ENCODE peak calls at places on chromosome 18, in five cellular contexts. E is CD8-positive, alpha-beta memory T cell; G is effector memory CD4-positive, alpha-beta T cell; Q is breast epithelium; J is right lobe of liver. Y is an unnamed sample.

GRCh38 chr18:22110482-22110924 is 58.9 kb upstream of the GATA6 start:
- DNase-seq in Q (no peak), E (no peak), J (no peak), G (no peak), Y (no peak)

GRCh38 chr18:41226186-41226585 is 728.8 kb upstream of the PIK3C3 start:
- DNase-seq in J (no peak), G (no peak), E (no peak), Q (no peak), Y (no peak)

GRCh38 chr18:11808001-11808855 is 43.0 kb upstream of the CHMP1B start:
- DNase-seq in E (no peak), G (no peak), J (no peak), Q (no peak), Y (no peak)

GRCh38 chr18:73879771-73880170 is 267.9 kb downstream of the FBXO15 start:
- DNase-seq in J (no peak), Q (no peak), G (no peak), E (no peak), Y (no peak)

GRCh38 chr18:48994044-48994651 is 43.4 kb upstream of the SMAD7 start:
- DNase-seq in J (no peak), E (no peak), Q (no peak), G (no peak), Y (no peak)

GRCh38 chr18:49177812-49178211 is 227.0 kb upstream of the SMAD7 start:
- DNase-seq in J (no peak), E (no peak), G (no peak), Q (no peak), Y (peak; percentile 12)

GRCh38 chr18:46398005-46398404 is 259.0 kb downstream of the LOXHD1 start:
- DNase-seq in J (no peak), Q (no peak), E (no peak), G (no peak), Y (no peak)

GRCh38 chr18:48124857-48125626 is 194.6 kb upstream of the SMAD2 start:
- DNase-seq in J (no peak), G (no peak), E (no peak), Q (no peak), Y (no peak)

GRCh38 chr18:7760967-7761946 is 194.1 kb downstream of the PTPRM start:
- DNase-seq in G (no peak), Q (no peak), J (no peak), E (no peak), Y (no peak)

GRCh38 chr18:596288-596881 is 403 bp upstream of the CLUL1 start:
- DNase-seq in G (no peak), J (peak; percentile 67), E (no peak), Q (peak; percentile 22), Y (peak; percentile 25)

GRCh38 chr18:2002178-2002577 is 569.1 kb downstream of the METTL4 start:
- DNase-seq in G (no peak), J (no peak), Q (no peak), E (no peak), Y (no peak)

GRCh38 chr18:74196220-74197119 is 48.1 kb downstream of the TIMM21 start:
- DNase-seq in E (peak; percentile 74), J (no peak), G (peak; percentile 10), Q (peak; percentile 33), Y (peak; percentile 56)

GRCh38 chr18:1559563-1559962 is 654.9 kb downstream of the ADCYAP1 start:
- DNase-seq in G (no peak), J (no peak), Q (no peak), E (no peak), Y (peak; percentile 22)

GRCh38 chr18:45324489-45325111 is 290.7 kb upstream of the SLC14A2 start:
- DNase-seq in G (no peak), Q (peak; percentile 31), J (peak; percentile 68), E (no peak), Y (no peak)

GRCh38 chr18:80033181-80034067 is 810 bp upstream of the RBFA start:
- DNase-seq in E (peak; percentile 87), Q (peak; percentile 40), G (peak; percentile 71), J (no peak), Y (no peak)

GRCh38 chr18:61569176-61569892 is 236.1 kb downstream of the CDH20 start:
- DNase-seq in J (no peak), E (no peak), G (no peak), Q (no peak), Y (no peak)

GRCh38 chr18:6928359-6928758 is 189.2 kb downstream of the LAMA1 start:
- DNase-seq in J (no peak), E (no peak), G (no peak), Q (no peak), Y (no peak)

GRCh38 chr18:52341617-52342381 is 1.8 kb downstream of the DCC start:
- DNase-seq in G (no peak), J (no peak), E (no peak), Q (no peak), Y (no peak)

GRCh38 chr18:78768655-78769501 is 210.7 kb upstream of the SALL3 start:
- DNase-seq in E (no peak), Q (peak; percentile 12), G (no peak), J (no peak), Y (no peak)

GRCh38 chr18:34806527-34806926 is 96.4 kb downstream of the DTNA start:
- DNase-seq in G (no peak), Q (no peak), J (no peak), E (no peak), Y (no peak)

GRCh38 chr18:3793545-3793944 is 343.6 kb downstream of the TGIF1 start:
- DNase-seq in G (no peak), Q (no peak), E (no peak), J (no peak), Y (no peak)

GRCh38 chr18:34493099-34493544 is 217.0 kb upstream of the DTNA start:
- DNase-seq in J (peak; percentile 73), E (no peak), G (no peak), Q (peak; percentile 85), Y (no peak)

GRCh38 chr18:26553943-26554342 is 5.6 kb upstream of the KCTD1 start:
- DNase-seq in Q (no peak), E (no peak), G (no peak), J (no peak), Y (no peak)

GRCh38 chr18:60452424-60452823 is 79.8 kb upstream of the MC4R start:
- DNase-seq in Q (no peak), G (no peak), J (no peak), E (no peak), Y (no peak)

GRCh38 chr18:48743046-48743445 is 204.2 kb downstream of the CTIF start:
- DNase-seq in G (no peak), E (no peak), J (no peak), Q (peak; percentile 63), Y (no peak)

GRCh38 chr18:43001821-43002220 is 113.7 kb downstream of the RIT2 start:
- DNase-seq in J (no peak), G (no peak), Q (no peak), E (no peak), Y (no peak)

GRCh38 chr18:57660961-57661360 is 39.3 kb upstream of the NARS1 start:
- DNase-seq in J (no peak), Q (no peak), E (no peak), G (no peak), Y (no peak)

GRCh38 chr18:21047116-21047515 is 64.5 kb downstream of the ROCK1 start:
- DNase-seq in E (no peak), Q (no peak), J (no peak), G (no peak), Y (no peak)

GRCh38 chr18:37487400-37487831 is 78.2 kb downstream of the CELF4 start:
- DNase-seq in J (no peak), E (no peak), Q (no peak), G (no peak), Y (no peak)

GRCh38 chr18:63878343-63878742 is 9.2 kb upstream of the SERPINB2 start:
- DNase-seq in E (no peak), J (no peak), Q (no peak), G (no peak), Y (no peak)

GRCh38 chr18:9835112-9835755 is 50.5 kb upstream of the TXNDC2 start:
- DNase-seq in Q (no peak), J (no peak), E (no peak), G (no peak), Y (no peak)

GRCh38 chr18:10381516-10381915 is 72.9 kb upstream of the APCDD1 start:
- DNase-seq in E (no peak), G (no peak), Q (no peak), J (no peak), Y (no peak)

DNA sequence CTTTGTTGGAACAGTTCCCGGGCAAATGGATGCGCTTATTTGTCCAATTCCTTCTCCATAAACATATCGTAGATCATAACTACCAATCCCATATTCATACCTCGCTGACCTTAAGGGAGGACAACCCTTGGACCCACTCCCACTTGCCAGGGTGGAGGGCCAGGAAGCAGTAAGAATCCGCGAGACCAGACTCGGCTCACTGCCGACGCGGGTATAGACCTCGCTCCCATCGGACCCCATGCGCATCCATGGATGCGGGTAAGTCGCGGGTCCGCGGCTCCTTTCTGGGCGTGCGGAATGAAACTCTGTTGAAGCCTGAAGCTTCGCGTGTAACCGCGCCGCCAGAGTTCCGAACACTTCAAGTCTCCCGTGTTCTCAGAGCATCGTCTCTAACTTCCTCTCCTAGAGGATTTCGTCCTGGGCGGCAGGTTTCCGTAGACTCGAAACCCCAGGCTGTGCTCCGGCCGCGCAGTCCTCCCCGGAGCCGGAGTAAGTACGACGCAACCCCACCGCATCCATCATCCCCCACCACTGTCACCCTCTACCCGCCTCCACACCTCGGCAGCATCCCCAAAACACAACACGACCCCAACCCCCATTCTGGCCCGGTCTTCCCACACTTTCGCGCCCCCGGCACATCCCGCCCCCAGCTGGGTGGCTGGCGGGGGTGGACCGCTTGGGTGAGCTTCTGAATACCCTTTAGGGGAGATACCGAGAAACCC is 1.0 kb downstream of the DSC3 start:
- DNase-seq in E (no peak), Q (no peak), J (peak; percentile 44), G (no peak), Y (no peak)
- H3K4me3 ChIP-seq in E (no peak overlapping the region), Q (peak overlapping the region; percentile 55), J (no peak overlapping the region), G (no peak overlapping the region), Y (no peak overlapping the region)

GRCh38 chr18:13465476-13465875 is 246.9 kb downstream of the LDLRAD4 start:
- DNase-seq in G (no peak), E (no peak), J (no peak), Q (no peak), Y (no peak)
- H3K4me3 ChIP-seq in G (peak overlapping the region; percentile 43), E (peak overlapping the region; percentile 64), J (peak overlapping the region; percentile 12), Q (no peak overlapping the region), Y (peak overlapping the region; percentile 47)

DNA sequence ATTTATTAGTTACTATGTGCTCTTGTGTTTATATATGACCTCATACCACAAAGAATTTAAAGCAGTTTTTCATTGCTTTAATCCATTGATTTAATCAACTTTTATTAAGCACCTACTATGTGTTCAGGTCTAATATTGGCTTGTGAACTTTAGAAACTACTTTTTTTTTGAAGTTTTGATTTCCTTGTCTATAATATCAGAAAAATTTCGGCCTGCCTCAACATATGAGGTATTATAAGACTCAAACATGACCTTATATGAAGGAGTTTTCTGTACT is 117.7 kb downstream of the ZNF521 start:
- DNase-seq in J (no peak), Q (no peak), G (no peak), E (no peak), Y (no peak)
- H3K4me3 ChIP-seq in J (no peak overlapping the region), Q (no peak overlapping the region), G (no peak overlapping the region), E (no peak overlapping the region), Y (no peak overlapping the region)

GRCh38 chr18:50299626-50300388 is 12.3 kb upstream of the CXXC1 start:
- DNase-seq in E (no peak), Q (no peak), G (no peak), J (no peak), Y (no peak)

GRCh38 chr18:50301074-50301473 is 13.6 kb upstream of the CXXC1 start:
- DNase-seq in Q (no peak), E (no peak), G (no peak), J (no peak), Y (no peak)

GRCh38 chr18:50293039-50293438 is 5.5 kb upstream of the CXXC1 start:
- DNase-seq in E (no peak), J (no peak), G (no peak), Q (no peak), Y (no peak)

GRCh38 chr18:50298443-50299284 is 11.2 kb upstream of the CXXC1 start:
- DNase-seq in G (no peak), Q (no peak), J (no peak), E (no peak), Y (no peak)

GRCh38 chr18:50297621-50298442 is 10.3 kb upstream of the CXXC1 start:
- DNase-seq in Q (peak; percentile 48), E (peak; percentile 63), G (no peak), J (peak; percentile 85), Y (no peak)
- H3K4me3 ChIP-seq in Q (peak overlapping the region; percentile 56), E (peak overlapping the region; percentile 52), G (peak overlapping the region; percentile 47), J (peak overlapping the region; percentile 31), Y (no peak overlapping the region)